ENCODE peak calls at places on chromosomes 3 and 15, in nine cellular contexts. J, I, Q, Z, G, N, K, S and F are unnamed samples.

GRCh38 chr3:114333923-114334240 is 40.1 kb downstream of the TIGIT start:
- DNase-seq in J (no peak), I (no peak), Q (no peak), Z (no peak), G (no peak), N (no peak), K (no peak), S (no peak), F (no peak)

GRCh38 chr3:127261925-127262324 is 25.9 kb downstream of the PRR20G start:
- DNase-seq in J (no peak), I (no peak), Q (no peak), Z (no peak), G (no peak), N (no peak), K (no peak), S (no peak), F (no peak)

GRCh38 chr3:78613366-78614008 is 1154.3 kb downstream of the ROBO1 start:
- DNase-seq in J (no peak), I (no peak), Q (no peak), Z (no peak), G (no peak), N (no peak), K (no peak), S (no peak), F (no peak)

GRCh38 chr3:134460965-134461364 is 24.8 kb downstream of the ANAPC13 start:
- DNase-seq in J (no peak), I (no peak), Q (no peak), Z (no peak), G (no peak), N (peak), K (no peak), S (no peak), F (no peak)

GRCh38 chr3:53045784-53046170 is at the start of gene SFMBT1:
- DNase-seq in J (peak), I (peak), Q (peak), Z (peak), G (peak), N (peak), K (peak), S (no peak), F (no peak)

GRCh38 chr3:23981136-23981535 is 36.0 kb downstream of the NR1D2 start:
- DNase-seq in J (no peak), I (no peak), Q (no peak), Z (peak), G (no peak), N (no peak), K (no peak), S (no peak), F (no peak)

GRCh38 chr3:51706788-51707731 is at the start of gene GRM2:
- DNase-seq in J (peak), I (no peak), Q (no peak), Z (peak), G (no peak), N (peak), K (peak), S (peak), F (peak)

GRCh38 chr3:32238816-32239637 is 547 bp downstream of the CMTM8 start:
- DNase-seq in J (no peak), I (peak), Q (peak), Z (peak), G (peak), N (peak), K (peak), S (no peak), F (no peak)

GRCh38 chr3:98897701-98898100 is 3.8 kb downstream of the DCBLD2 start:
- DNase-seq in J (no peak), I (no peak), Q (no peak), Z (no peak), G (no peak), N (no peak), K (no peak), S (no peak), F (no peak)

GRCh38 chr3:137852511-137852910 is 88.4 kb downstream of the SOX14 start:
- DNase-seq in J (no peak), I (no peak), Q (no peak), Z (no peak), G (no peak), N (no peak), K (no peak), S (no peak), F (no peak)

GRCh38 chr15:79433610-79434009 is 1.5 kb downstream of the MINAR1 start:
- DNase-seq in J (no peak), I (no peak), Q (no peak), Z (no peak), G (no peak), N (no peak), K (no peak), S (no peak), F (no peak)

GRCh38 chr15:60400957-60401356 is 3.2 kb upstream of the ANXA2 start:
- DNase-seq in J (no peak), I (no peak), Q (no peak), Z (no peak), G (no peak), N (no peak), K (no peak), S (no peak), F (no peak)

GRCh38 chr3:180018588-180018987 is 18.1 kb downstream of the PEX5L start:
- DNase-seq in J (no peak), I (no peak), Q (no peak), Z (no peak), G (no peak), N (no peak), K (no peak), S (no peak), F (no peak)